ENCODE peak calls at places on chromosomes 5 and 9, in seven cellular contexts. One of them, this sample, is unnamed.

GRCh38 chr5:34586117-34586885 is 69.8 kb upstream of the RAI14 start:
- DNase-seq in AG08396: peak
- DNase-seq in iPS-NIHi11: no peak
- DNase-seq in A549: peak
- DNase-seq in neural crest cell: no peak
- DNase-seq in sigmoid colon: no peak
- DNase-seq in GM12891: no peak
- DNase-seq in this sample: no peak

GRCh38 chr9:131500377-131500776 is 2.3 kb upstream of the POMT1 start:
- DNase-seq in AG08396: no peak
- DNase-seq in iPS-NIHi11: no peak
- DNase-seq in A549: no peak
- DNase-seq in neural crest cell: no peak
- DNase-seq in sigmoid colon: no peak
- DNase-seq in GM12891: no peak
- DNase-seq in this sample: no peak

GRCh38 chr5:114362197-114362976 is 517 bp downstream of the KCNN2 start:
- DNase-seq in AG08396: peak
- DNase-seq in iPS-NIHi11: peak
- DNase-seq in A549: peak
- DNase-seq in neural crest cell: peak
- DNase-seq in sigmoid colon: no peak
- DNase-seq in GM12891: peak
- DNase-seq in this sample: no peak

GRCh38 chr9:132018957-132019405 is 60.7 kb downstream of the MED27 start:
- DNase-seq in AG08396: no peak
- DNase-seq in iPS-NIHi11: no peak
- DNase-seq in A549: no peak
- DNase-seq in neural crest cell: no peak
- DNase-seq in sigmoid colon: no peak
- DNase-seq in GM12891: no peak
- DNase-seq in this sample: no peak

GRCh38 chr5:14728109-14728938 is 63.8 kb downstream of the OTULIN start:
- DNase-seq in AG08396: no peak
- DNase-seq in iPS-NIHi11: peak
- DNase-seq in A549: no peak
- DNase-seq in neural crest cell: peak
- DNase-seq in sigmoid colon: no peak
- DNase-seq in GM12891: no peak
- DNase-seq in this sample: no peak

GRCh38 chr5:137320056-137321045 is 178.8 kb downstream of the SPOCK1 start:
- DNase-seq in AG08396: peak
- DNase-seq in iPS-NIHi11: peak
- DNase-seq in A549: peak
- DNase-seq in neural crest cell: peak
- DNase-seq in sigmoid colon: no peak
- DNase-seq in GM12891: peak
- DNase-seq in this sample: no peak

GRCh38 chr9:90853945-90854344 is 52.3 kb downstream of the SYK start:
- DNase-seq in AG08396: no peak
- DNase-seq in iPS-NIHi11: no peak
- DNase-seq in A549: no peak
- DNase-seq in neural crest cell: no peak
- DNase-seq in sigmoid colon: no peak
- DNase-seq in GM12891: no peak
- DNase-seq in this sample: no peak

GRCh38 chr5:113293613-113294340 is 141.0 kb downstream of the TSSK1B start:
- DNase-seq in AG08396: peak
- DNase-seq in iPS-NIHi11: no peak
- DNase-seq in A549: no peak
- DNase-seq in neural crest cell: peak
- DNase-seq in sigmoid colon: no peak
- DNase-seq in GM12891: peak
- DNase-seq in this sample: no peak

GRCh38 chr9:107710552-107710951 is 221.0 kb upstream of the KLF4 start:
- DNase-seq in AG08396: no peak
- DNase-seq in iPS-NIHi11: no peak
- DNase-seq in A549: no peak
- DNase-seq in neural crest cell: no peak
- DNase-seq in sigmoid colon: no peak
- DNase-seq in GM12891: no peak
- DNase-seq in this sample: no peak